ENCODE peak calls at places on chromosomes 4 and X, in four cellular contexts. C is AG09319; G is SK-N-SH; J is naive thymus-derived CD8-positive, alpha-beta T cell. D is an unnamed sample.
A peak's percentile ranks its signal among the peaks of the same experiment; 100 is the strongest.

GRCh38 chrX:19063030-19063429 is 59.2 kb downstream of the ADGRG2 start:
- DNase-seq in G (no peak), C (no peak), J (no peak), D (peak; percentile 3)

GRCh38 chrX:43949669-43950068 is 23.5 kb downstream of the NDP start:
- DNase-seq in J (peak; percentile 11), C (no peak), G (no peak), D (peak; percentile 24)

GRCh38 chr4:42282081-42282901 is 115.0 kb upstream of the SHISA3 start:
- DNase-seq in J (no peak), G (peak; percentile 81), C (peak; percentile 15), D (peak; percentile 75)

GRCh38 chr4:94507281-94507680 is 55.5 kb downstream of the PDLIM5 start:
- DNase-seq in J (no peak), G (no peak), C (no peak), D (no peak)

GRCh38 chr4:25345880-25346279 is 31.2 kb upstream of the ANAPC4 start:
- DNase-seq in J (no peak), C (no peak), G (no peak), D (no peak)

GRCh38 chr4:14837860-14838259 is 164.4 kb upstream of the CPEB2 start:
- DNase-seq in G (no peak), C (no peak), J (no peak), D (no peak)

GRCh38 chrX:97039363-97040029 is 155.8 kb downstream of the RPA4 start:
- DNase-seq in J (no peak), C (no peak), G (no peak), D (peak; percentile 32)

GRCh38 chrX:132958086-132958703 is at the start of gene HS6ST2:
- DNase-seq in G (peak; percentile 67), J (no peak), C (no peak), D (no peak)

GRCh38 chrX:25523574-25523973 is 507.8 kb upstream of the ARX start:
- DNase-seq in G (peak; percentile 37), C (no peak), J (no peak), D (peak; percentile 48)

GRCh38 chr4:1115528-1116293 is 2.3 kb upstream of the RNF212 start:
- DNase-seq in C (no peak), J (no peak), G (no peak), D (no peak)

GRCh38 chr4:39613093-39613656 is 25.5 kb downstream of the SMIM14 start:
- DNase-seq in G (no peak), J (no peak), C (no peak), D (peak; percentile 27)

GRCh38 chr4:5404073-5404472 is 304.3 kb downstream of the EVC2 start:
- DNase-seq in J (no peak), C (no peak), G (no peak), D (no peak)

GRCh38 chrX:107780525-107780924 is 3.0 kb downstream of the NCBP2L start:
- DNase-seq in J (no peak), C (no peak), G (no peak), D (no peak)

GRCh38 chr4:185227131-185227551 is 17.7 kb downstream of the SNX25 start:
- DNase-seq in G (no peak), J (no peak), C (no peak), D (no peak)

GRCh38 chr4:1379351-1379781 is 26.9 kb downstream of the NKX1-1 start:
- DNase-seq in J (no peak), C (no peak), G (no peak), D (no peak)

GRCh38 chrX:53674581-53674980 is 11.9 kb downstream of the HUWE1 start:
- DNase-seq in C (no peak), J (no peak), G (no peak), D (no peak)

GRCh38 chr4:172125438-172125837 is 312.2 kb downstream of the GALNTL6 start:
- DNase-seq in J (no peak), C (no peak), G (no peak), D (no peak)

D was measured in HT1080.